ENCODE peak calls at places on chromosomes 6 and 20, in eight cellular contexts. D is CMK; Y is B cell; A is HL-60; H is stimulated activated CD8-positive, alpha-beta memory T cell treated with anti-CD3 and anti-CD28 coated beads, Interleukin-15, amount 100 ng/mL, for 24 hours; G is NCI-H1092; L is fibroblast of the conjunctiva; V is GM10248. E is an unnamed sample.

GRCh38 chr20:17667445-17667844 is 14.6 kb downstream of the RRBP1 start:
- DNase-seq in D (no peak), L (no peak), H (no peak), V (no peak), Y (no peak), A (no peak), G (no peak), E (no peak)

GRCh38 chr6:100372326-100372725 is 92.4 kb downstream of the SIM1 start:
- DNase-seq in L (no peak), A (no peak), V (no peak), G (no peak), H (no peak), D (no peak), Y (no peak), E (no peak)

GRCh38 chr6:36800223-36801095 is 38.8 kb downstream of the CPNE5 start:
- DNase-seq in H (no peak), Y (no peak), D (no peak), V (no peak), G (no peak), A (no peak), L (no peak), E (no peak)

GRCh38 chr6:113488812-113489685 is 368.1 kb upstream of the MARCKS start:
- DNase-seq in V (no peak), A (no peak), G (peak), H (no peak), Y (no peak), L (no peak), D (no peak), E (no peak)

GRCh38 chr6:63538550-63538949 is 33.7 kb upstream of the LOC128125822 start:
- DNase-seq in Y (no peak), A (no peak), G (no peak), L (no peak), D (no peak), H (no peak), V (no peak), E (no peak)

GRCh38 chr20:33273117-33273851 is 9.7 kb upstream of the BPIFB1 start:
- DNase-seq in H (no peak), V (no peak), D (no peak), Y (no peak), G (no peak), A (no peak), L (no peak), E (no peak)

GRCh38 chr20:37933797-37934633 is 31.1 kb downstream of the VSTM2L start:
- DNase-seq in V (no peak), L (no peak), G (no peak), D (no peak), Y (no peak), A (no peak), H (no peak), E (no peak)

GRCh38 chr6:81561071-81561564 is 191.4 kb downstream of the TENT5A start:
- DNase-seq in D (no peak), G (no peak), V (no peak), L (no peak), H (no peak), A (no peak), Y (no peak), E (no peak)

GRCh38 chr6:134003542-134003951 is 48.9 kb downstream of the SLC2A12 start:
- DNase-seq in G (peak), Y (no peak), V (no peak), L (no peak), A (no peak), D (no peak), H (no peak), E (no peak)

GRCh38 chr20:45998337-45998736 is 10.4 kb upstream of the MMP9 start:
- DNase-seq in Y (no peak), G (no peak), D (no peak), H (no peak), A (peak), V (no peak), L (no peak), E (no peak)

GRCh38 chr20:23203951-23204730 is 118.0 kb upstream of the CD93 start:
- DNase-seq in H (no peak), L (no peak), A (no peak), G (no peak), D (no peak), Y (no peak), V (no peak), E (no peak)

GRCh38 chr6:136095961-136096360 is 154.2 kb downstream of the MTFR2 start:
- DNase-seq in V (no peak), D (no peak), H (no peak), A (no peak), L (peak), Y (no peak), G (no peak), E (no peak)

GRCh38 chr20:62236674-62236996 is 1.7 kb upstream of the OSBPL2 start:
- DNase-seq in H (no peak), D (no peak), G (peak), V (no peak), A (no peak), Y (no peak), L (no peak), E (no peak)

GRCh38 chr6:25971187-25971811 is 8.7 kb downstream of the TRIM38 start:
- DNase-seq in V (no peak), A (peak), G (no peak), D (no peak), Y (no peak), H (no peak), L (peak), E (no peak)

GRCh38 chr20:7818477-7818876 is 121.8 kb downstream of the HAO1 start:
- DNase-seq in G (no peak), D (no peak), A (no peak), Y (no peak), L (no peak), H (no peak), V (no peak), E (no peak)

GRCh38 chr6:154868143-154868594 is 126.9 kb upstream of the TIAM2 start:
- DNase-seq in G (peak), Y (peak), D (peak), L (peak), V (no peak), A (no peak), H (no peak), E (peak)

GRCh38 chr20:64057628-64058498 is 5.1 kb upstream of the TCEA2 start:
- DNase-seq in A (no peak), D (no peak), Y (peak), L (no peak), H (peak), G (peak), V (peak), E (peak)

GRCh38 chr6:159451051-159451450 is 242.0 kb downstream of the SOD2 start:
- DNase-seq in H (no peak), V (no peak), L (peak), A (no peak), Y (no peak), G (no peak), D (no peak), E (no peak)

GRCh38 chr6:147382945-147383554 is 125.4 kb upstream of the SAMD5 start:
- DNase-seq in D (no peak), H (no peak), A (no peak), Y (no peak), V (no peak), L (no peak), G (no peak), E (peak)

GRCh38 chr6:149963462-149964242 is at the start of gene ULBP1:
- DNase-seq in Y (peak), H (peak), V (peak), G (peak), D (peak), A (peak), L (peak), E (peak)

GRCh38 chr6:157864185-157864761 is 41.2 kb downstream of the SNX9 start:
- DNase-seq in L (no peak), H (no peak), A (no peak), D (no peak), V (no peak), Y (no peak), G (no peak), E (no peak)

GRCh38 chr6:90256698-90257485 is 39.8 kb downstream of the BACH2 start:
- DNase-seq in H (no peak), G (no peak), Y (no peak), L (peak), D (no peak), V (no peak), A (no peak), E (no peak)

GRCh38 chr6:79713701-79714322 is 82.7 kb downstream of the SH3BGRL2 start:
- DNase-seq in L (peak), Y (no peak), D (peak), V (peak), H (no peak), G (no peak), A (no peak), E (peak)

GRCh38 chr20:47258745-47259695 is 97.5 kb downstream of the ZMYND8 start:
- DNase-seq in G (no peak), Y (peak), V (peak), D (no peak), L (no peak), H (no peak), A (no peak), E (no peak)

GRCh38 chr20:24208652-24209051 is 220.1 kb upstream of the GGTLC1 start:
- DNase-seq in V (no peak), Y (no peak), G (no peak), H (no peak), L (no peak), D (peak), A (no peak), E (no peak)

GRCh38 chr6:101876431-101876830 is 482.9 kb downstream of the GRIK2 start:
- DNase-seq in D (no peak), V (no peak), L (no peak), Y (no peak), G (no peak), H (no peak), A (no peak), E (no peak)

GRCh38 chr6:110357298-110357695 is 852 bp downstream of the METTL24 start:
- DNase-seq in A (no peak), V (no peak), L (no peak), G (no peak), Y (no peak), D (no peak), H (no peak), E (no peak)

GRCh38 chr6:111817451-111818146 is 55.7 kb downstream of the FYN start:
- DNase-seq in Y (no peak), L (no peak), H (no peak), D (no peak), A (no peak), G (no peak), V (no peak), E (no peak)

GRCh38 chr6:27890351-27891299 is 21.6 kb downstream of the OR2B2 start:
- DNase-seq in A (no peak), H (peak), V (peak), L (peak), G (no peak), Y (peak), D (peak), E (peak)

GRCh38 chr6:69416739-69417138 is 380.1 kb downstream of the LMBRD1 start:
- DNase-seq in G (peak), Y (no peak), D (no peak), V (no peak), H (no peak), L (no peak), A (no peak), E (no peak)

GRCh38 chr6:160036790-160037206 is 67.9 kb downstream of the IGF2R start:
- DNase-seq in D (no peak), A (no peak), L (peak), H (no peak), V (no peak), G (no peak), Y (no peak), E (no peak)

GRCh38 chr20:62704341-62704948 is 4.2 kb upstream of the NTSR1 start:
- DNase-seq in G (peak), A (peak), Y (no peak), D (peak), H (no peak), L (peak), V (no peak), E (no peak)

GRCh38 chr6:5293692-5294091 is 32.4 kb downstream of the FARS2 start:
- DNase-seq in L (no peak), G (no peak), A (no peak), D (no peak), H (no peak), Y (no peak), V (no peak), E (no peak)

GRCh38 chr6:166958926-166959861 is 2.8 kb upstream of the RNASET2 start:
- DNase-seq in A (no peak), D (no peak), L (no peak), Y (peak), H (no peak), G (no peak), V (peak), E (no peak)

GRCh38 chr6:33602180-33602579 is 18.9 kb upstream of the ITPR3 start:
- DNase-seq in L (no peak), G (no peak), A (no peak), H (no peak), Y (no peak), D (no peak), V (no peak), E (no peak)